ENCODE peak calls at places on chromosomes 7 and 10, in seven cellular contexts. E, P, S, M, K, Q and R are unnamed samples.

GRCh38 chr7:55438765-55439525 is 73.8 kb downstream of the LANCL2 start:
- DNase-seq in E (no peak), P (peak), S (no peak), M (no peak), K (peak), Q (peak), R (no peak)

GRCh38 chr7:87648316-87648715 is 20.1 kb downstream of the RUNDC3B start:
- DNase-seq in E (no peak), P (no peak), S (no peak), M (no peak), K (no peak), Q (no peak), R (no peak)

GRCh38 chr7:143399151-143399550 is 9.5 kb downstream of the EPHA1 start:
- DNase-seq in E (no peak), P (no peak), S (no peak), M (no peak), K (no peak), Q (no peak), R (no peak)

GRCh38 chr7:55156919-55157318 is 138.1 kb downstream of the EGFR start:
- DNase-seq in E (no peak), P (no peak), S (no peak), M (no peak), K (no peak), Q (no peak), R (no peak)

GRCh38 chr10:119326167-119326566 is 118.8 kb downstream of the GRK5 start:
- DNase-seq in E (no peak), P (no peak), S (no peak), M (no peak), K (no peak), Q (no peak), R (no peak)

GRCh38 chr7:26648429-26649015 is 215.9 kb downstream of the SKAP2 start:
- DNase-seq in E (no peak), P (no peak), S (no peak), M (no peak), K (peak), Q (no peak), R (no peak)

GRCh38 chr10:120999868-121000267 is 148.7 kb downstream of the WDR11 start:
- DNase-seq in E (no peak), P (no peak), S (no peak), M (no peak), K (no peak), Q (no peak), R (no peak)

GRCh38 chr7:116653204-116653603 is 18.8 kb upstream of the MET start:
- DNase-seq in E (no peak), P (no peak), S (no peak), M (peak), K (peak), Q (no peak), R (no peak)

GRCh38 chr10:132283604-132284382 is 24.0 kb downstream of the STK32C start:
- DNase-seq in E (no peak), P (no peak), S (no peak), M (no peak), K (no peak), Q (peak), R (no peak)

GRCh38 chr10:75663947-75664664 is 232.7 kb downstream of the LRMDA start:
- DNase-seq in E (no peak), P (no peak), S (no peak), M (no peak), K (peak), Q (no peak), R (no peak)

GRCh38 chr7:118259115-118259514 is 34.6 kb downstream of the ANKRD7 start:
- DNase-seq in E (no peak), P (no peak), S (no peak), M (no peak), K (no peak), Q (no peak), R (no peak)

GRCh38 chr7:133699390-133699789 is 427.8 kb upstream of the LRGUK start:
- DNase-seq in E (no peak), P (no peak), S (no peak), M (no peak), K (peak), Q (no peak), R (no peak)

GRCh38 chr7:133695976-133696531 is 431.1 kb upstream of the LRGUK start:
- DNase-seq in E (no peak), P (no peak), S (no peak), M (no peak), K (no peak), Q (no peak), R (no peak)

GRCh38 chr7:133697585-133697984 is 429.6 kb upstream of the LRGUK start:
- DNase-seq in E (no peak), P (no peak), S (no peak), M (no peak), K (no peak), Q (no peak), R (no peak)

GRCh38 chr7:133702078-133702477 is 425.1 kb upstream of the LRGUK start:
- DNase-seq in E (no peak), P (no peak), S (no peak), M (no peak), K (no peak), Q (no peak), R (no peak)

DNA sequence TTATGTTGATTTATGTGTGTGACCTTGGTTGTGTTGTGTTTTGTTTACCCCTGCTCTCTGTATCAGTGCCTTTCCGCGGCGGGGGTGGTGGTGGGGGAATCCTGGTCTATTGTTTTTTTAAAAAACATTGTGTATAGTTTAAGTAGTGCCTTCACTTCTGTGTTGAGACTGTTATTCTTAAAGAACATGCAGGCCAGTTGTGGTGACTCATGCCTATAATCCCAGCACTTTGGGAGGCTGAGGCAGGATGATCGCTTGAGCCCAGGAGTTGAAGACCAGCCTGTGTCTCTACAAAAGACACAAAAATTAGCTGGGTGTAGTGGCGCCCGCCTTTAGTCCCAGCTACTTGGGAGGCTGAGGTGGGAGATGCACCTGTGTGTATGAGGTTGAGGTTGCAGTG is 429.0 kb upstream of the LRGUK start:
- DNase-seq in E (no peak), P (no peak), S (no peak), M (no peak), K (no peak), Q (no peak), R (no peak)
- H3K4me3 ChIP-seq in E (no peak), P (no peak), S (no peak), M (no peak), K (no peak), Q (no peak), R (no peak)

GRCh38 chr7:134730359-134730758 is 49.1 kb upstream of the CALD1 start:
- DNase-seq in E (no peak), P (no peak), S (no peak), M (no peak), K (peak), Q (no peak), R (no peak)
- H3K4me3 ChIP-seq in E (no peak), P (no peak), S (no peak), M (no peak), K (no peak), Q (no peak), R (no peak)

DNA sequence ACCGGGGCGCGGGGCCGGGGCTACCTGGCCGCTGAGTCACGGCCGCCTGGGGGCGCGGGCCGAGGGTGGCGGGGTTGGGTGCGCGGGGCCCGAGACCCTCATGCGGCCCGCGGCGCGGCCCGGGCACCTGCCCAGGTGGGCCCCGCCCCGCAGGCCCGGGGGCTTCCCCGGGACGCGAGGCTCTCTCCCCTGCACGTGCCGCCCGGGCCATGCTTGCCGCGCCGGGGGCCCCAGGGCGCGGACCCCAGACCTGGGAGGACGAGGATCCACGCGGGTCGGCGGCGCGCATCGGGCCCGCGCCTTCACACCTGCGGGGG is 402 bp downstream of the MAFK start:
- DNase-seq in E (no peak), P (no peak), S (no peak), M (no peak), K (no peak), Q (no peak), R (no peak)
- H3K4me3 ChIP-seq in E (peak), P (peak), S (peak), M (peak), K (peak), Q (peak), R (peak)

GRCh38 chr10:19638873-19639233 is 177.4 kb upstream of the PLXDC2 start:
- DNase-seq in E (no peak), P (no peak), S (no peak), M (no peak), K (no peak), Q (no peak), R (no peak)
- H3K4me3 ChIP-seq in E (no peak), P (peak), S (no peak), M (no peak), K (peak), Q (peak), R (no peak)

DNA sequence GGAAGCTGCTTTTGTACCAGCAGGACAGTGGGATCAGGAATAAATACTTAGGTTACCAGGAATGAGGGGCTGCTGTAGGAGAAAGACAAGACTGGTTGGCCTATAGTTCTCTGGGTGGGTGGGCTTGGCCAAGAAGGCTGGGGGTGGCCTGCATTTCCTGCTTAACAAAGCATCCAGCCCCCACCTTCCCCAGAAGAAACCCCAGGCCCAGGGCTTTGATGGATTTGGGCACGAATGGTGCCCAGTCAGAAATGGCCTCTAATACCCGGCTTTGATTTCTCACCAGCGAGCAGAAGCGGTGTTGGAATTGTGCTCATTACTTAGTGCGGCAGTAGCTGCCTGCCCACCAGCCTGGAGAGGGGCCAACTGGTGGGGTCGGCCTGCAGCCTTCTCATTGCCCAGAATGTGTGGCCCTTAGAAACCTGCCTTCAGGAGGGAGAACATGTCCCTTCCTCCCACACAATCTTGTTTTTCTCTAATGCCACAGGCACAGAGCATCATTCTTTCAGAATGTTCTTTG is 2.3 kb downstream of the UNC5B start:
- DNase-seq in E (no peak), P (no peak), S (no peak), M (no peak), K (no peak), Q (no peak), R (no peak)
- H3K4me3 ChIP-seq in E (no peak), P (peak), S (no peak), M (no peak), K (peak), Q (no peak), R (no peak)